ENCODE peak calls at places on chromosomes 12 and 14, in seven cellular contexts. One of them, this sample, is unnamed.

GRCh38 chr12:31813305-31813704 is 84.5 kb upstream of the AMN1 start:
- DNase-seq in mesendoderm: peak
- DNase-seq in H9: peak
- DNase-seq in neuronal stem cell: peak
- DNase-seq in IMR-90: no peak
- DNase-seq in trophoblast cell: no peak
- DNase-seq in H1: no peak
- DNase-seq in this sample: no peak

GRCh38 chr12:69509308-69509736 is 39.1 kb downstream of the FRS2 start:
- DNase-seq in mesendoderm: peak
- DNase-seq in H9: no peak
- DNase-seq in neuronal stem cell: no peak
- DNase-seq in IMR-90: peak
- DNase-seq in trophoblast cell: no peak
- DNase-seq in H1: no peak
- DNase-seq in this sample: peak

GRCh38 chr14:66104486-66104885 is 381.7 kb upstream of the CCDC196 start:
- DNase-seq in mesendoderm: peak
- DNase-seq in H9: peak
- DNase-seq in neuronal stem cell: no peak
- DNase-seq in IMR-90: no peak
- DNase-seq in trophoblast cell: no peak
- DNase-seq in H1: no peak
- DNase-seq in this sample: no peak

GRCh38 chr14:64738306-64738879 is 34.2 kb downstream of the PLEKHG3 start:
- DNase-seq in mesendoderm: no peak
- DNase-seq in H9: no peak
- DNase-seq in neuronal stem cell: no peak
- DNase-seq in IMR-90: no peak
- DNase-seq in trophoblast cell: no peak
- DNase-seq in H1: no peak
- DNase-seq in this sample: no peak

GRCh38 chr14:77903233-77903632 is 103.3 kb downstream of the ADCK1 start:
- DNase-seq in mesendoderm: no peak
- DNase-seq in H9: no peak
- DNase-seq in neuronal stem cell: no peak
- DNase-seq in IMR-90: no peak
- DNase-seq in trophoblast cell: no peak
- DNase-seq in H1: no peak
- DNase-seq in this sample: no peak

GRCh38 chr12:53463802-53464375 is 12.0 kb downstream of the PCBP2 start:
- DNase-seq in mesendoderm: no peak
- DNase-seq in H9: no peak
- DNase-seq in neuronal stem cell: no peak
- DNase-seq in IMR-90: no peak
- DNase-seq in trophoblast cell: no peak
- DNase-seq in H1: no peak
- DNase-seq in this sample: no peak

GRCh38 chr12:56993346-56993745 is 13.0 kb downstream of the ZBTB39 start:
- DNase-seq in mesendoderm: no peak
- DNase-seq in H9: peak
- DNase-seq in neuronal stem cell: no peak
- DNase-seq in IMR-90: no peak
- DNase-seq in trophoblast cell: no peak
- DNase-seq in H1: no peak
- DNase-seq in this sample: no peak

GRCh38 chr12:107200394-107200793 is 107.0 kb upstream of the CRY1 start:
- DNase-seq in mesendoderm: peak
- DNase-seq in H9: no peak
- DNase-seq in neuronal stem cell: no peak
- DNase-seq in IMR-90: peak
- DNase-seq in trophoblast cell: no peak
- DNase-seq in H1: no peak
- DNase-seq in this sample: peak

GRCh38 chr12:57620936-57621496 is 9.8 kb downstream of the ARHGEF25 start:
- DNase-seq in mesendoderm: no peak
- DNase-seq in H9: no peak
- DNase-seq in neuronal stem cell: no peak
- DNase-seq in IMR-90: no peak
- DNase-seq in trophoblast cell: no peak
- DNase-seq in H1: no peak
- DNase-seq in this sample: peak

GRCh38 chr12:73342733-73343132 is 1070.6 kb downstream of the TRHDE start:
- DNase-seq in mesendoderm: no peak
- DNase-seq in H9: no peak
- DNase-seq in neuronal stem cell: no peak
- DNase-seq in IMR-90: no peak
- DNase-seq in trophoblast cell: no peak
- DNase-seq in H1: no peak
- DNase-seq in this sample: no peak

GRCh38 chr14:22822619-22823551 is 6.8 kb upstream of the MRPL52 start:
- DNase-seq in mesendoderm: peak
- DNase-seq in H9: peak
- DNase-seq in neuronal stem cell: peak
- DNase-seq in IMR-90: peak
- DNase-seq in trophoblast cell: peak
- DNase-seq in H1: peak
- DNase-seq in this sample: peak

GRCh38 chr12:89372584-89373370 is 20.5 kb upstream of the DUSP6 start:
- DNase-seq in mesendoderm: no peak
- DNase-seq in H9: no peak
- DNase-seq in neuronal stem cell: no peak
- DNase-seq in IMR-90: no peak
- DNase-seq in trophoblast cell: peak
- DNase-seq in H1: no peak
- DNase-seq in this sample: no peak

GRCh38 chr14:47705683-47706082 is 30.3 kb upstream of the MDGA2 start:
- DNase-seq in mesendoderm: no peak
- DNase-seq in H9: no peak
- DNase-seq in neuronal stem cell: no peak
- DNase-seq in IMR-90: no peak
- DNase-seq in trophoblast cell: no peak
- DNase-seq in H1: no peak
- DNase-seq in this sample: no peak

GRCh38 chr14:94474581-94475031 is 1.4 kb downstream of the SERPINA9 start:
- DNase-seq in mesendoderm: peak
- DNase-seq in H9: peak
- DNase-seq in neuronal stem cell: no peak
- DNase-seq in IMR-90: peak
- DNase-seq in trophoblast cell: no peak
- DNase-seq in H1: peak
- DNase-seq in this sample: no peak

GRCh38 chr14:22974530-22975313 is 7.6 kb downstream of the AJUBA start:
- DNase-seq in mesendoderm: no peak
- DNase-seq in H9: no peak
- DNase-seq in neuronal stem cell: no peak
- DNase-seq in IMR-90: no peak
- DNase-seq in trophoblast cell: no peak
- DNase-seq in H1: no peak
- DNase-seq in this sample: peak

GRCh38 chr12:109621271-109621671 is 47.7 kb downstream of the MVK start:
- DNase-seq in mesendoderm: no peak
- DNase-seq in H9: no peak
- DNase-seq in neuronal stem cell: no peak
- DNase-seq in IMR-90: no peak
- DNase-seq in trophoblast cell: no peak
- DNase-seq in H1: no peak
- DNase-seq in this sample: no peak

GRCh38 chr12:15636060-15636890 is 152.9 kb downstream of the EPS8 start:
- DNase-seq in mesendoderm: peak
- DNase-seq in H9: no peak
- DNase-seq in neuronal stem cell: no peak
- DNase-seq in IMR-90: no peak
- DNase-seq in trophoblast cell: no peak
- DNase-seq in H1: no peak
- DNase-seq in this sample: no peak

GRCh38 chr12:4763549-4763948 is 43.3 kb downstream of the GALNT8 start:
- DNase-seq in mesendoderm: peak
- DNase-seq in H9: peak
- DNase-seq in neuronal stem cell: peak
- DNase-seq in IMR-90: peak
- DNase-seq in trophoblast cell: no peak
- DNase-seq in H1: peak
- DNase-seq in this sample: no peak

GRCh38 chr14:67566908-67567307 is 33.2 kb downstream of the PIGH start:
- DNase-seq in mesendoderm: peak
- DNase-seq in H9: no peak
- DNase-seq in neuronal stem cell: no peak
- DNase-seq in IMR-90: no peak
- DNase-seq in trophoblast cell: no peak
- DNase-seq in H1: no peak
- DNase-seq in this sample: no peak

GRCh38 chr12:75571204-75571603 is 59.8 kb upstream of the KRR1 start:
- DNase-seq in mesendoderm: no peak
- DNase-seq in H9: no peak
- DNase-seq in neuronal stem cell: no peak
- DNase-seq in IMR-90: no peak
- DNase-seq in trophoblast cell: no peak
- DNase-seq in H1: no peak
- DNase-seq in this sample: no peak

GRCh38 chr14:94571950-94572349 is 9.3 kb upstream of the SERPINA5 start:
- DNase-seq in mesendoderm: no peak
- DNase-seq in H9: no peak
- DNase-seq in neuronal stem cell: no peak
- DNase-seq in IMR-90: peak
- DNase-seq in trophoblast cell: no peak
- DNase-seq in H1: no peak
- DNase-seq in this sample: no peak

GRCh38 chr12:75854681-75855309 is 176.8 kb downstream of the PHLDA1 start:
- DNase-seq in mesendoderm: no peak
- DNase-seq in H9: no peak
- DNase-seq in neuronal stem cell: no peak
- DNase-seq in IMR-90: peak
- DNase-seq in trophoblast cell: peak
- DNase-seq in H1: no peak
- DNase-seq in this sample: no peak

GRCh38 chr12:90978117-90978770 is 23.3 kb upstream of the CCER1 start:
- DNase-seq in mesendoderm: peak
- DNase-seq in H9: no peak
- DNase-seq in neuronal stem cell: peak
- DNase-seq in IMR-90: peak
- DNase-seq in trophoblast cell: peak
- DNase-seq in H1: no peak
- DNase-seq in this sample: peak

GRCh38 chr12:105031061-105031807 is 45.1 kb downstream of the NOPCHAP1 start:
- DNase-seq in mesendoderm: no peak
- DNase-seq in H9: no peak
- DNase-seq in neuronal stem cell: no peak
- DNase-seq in IMR-90: no peak
- DNase-seq in trophoblast cell: no peak
- DNase-seq in H1: no peak
- DNase-seq in this sample: no peak

GRCh38 chr14:49615776-49616175 is 4.7 kb downstream of the RPL36AL start:
- DNase-seq in mesendoderm: no peak
- DNase-seq in H9: no peak
- DNase-seq in neuronal stem cell: no peak
- DNase-seq in IMR-90: no peak
- DNase-seq in trophoblast cell: peak
- DNase-seq in H1: no peak
- DNase-seq in this sample: no peak

GRCh38 chr12:12449533-12450025 is 92.7 kb downstream of the BORCS5 start:
- DNase-seq in mesendoderm: no peak
- DNase-seq in H9: no peak
- DNase-seq in neuronal stem cell: no peak
- DNase-seq in IMR-90: peak
- DNase-seq in trophoblast cell: peak
- DNase-seq in H1: no peak
- DNase-seq in this sample: peak

GRCh38 chr12:41795066-41795465 is 349.6 kb downstream of the GXYLT1 start:
- DNase-seq in mesendoderm: no peak
- DNase-seq in H9: no peak
- DNase-seq in neuronal stem cell: no peak
- DNase-seq in IMR-90: peak
- DNase-seq in trophoblast cell: no peak
- DNase-seq in H1: no peak
- DNase-seq in this sample: no peak

GRCh38 chr12:3496964-3497363 is 6.0 kb downstream of the PRMT8 start:
- DNase-seq in mesendoderm: peak
- DNase-seq in H9: peak
- DNase-seq in neuronal stem cell: no peak
- DNase-seq in IMR-90: no peak
- DNase-seq in trophoblast cell: peak
- DNase-seq in H1: no peak
- DNase-seq in this sample: no peak

GRCh38 chr12:32920506-32921085 is 24.0 kb upstream of the PKP2 start:
- DNase-seq in mesendoderm: peak
- DNase-seq in H9: no peak
- DNase-seq in neuronal stem cell: no peak
- DNase-seq in IMR-90: no peak
- DNase-seq in trophoblast cell: no peak
- DNase-seq in H1: no peak
- DNase-seq in this sample: no peak

GRCh38 chr12:38477341-38478090 is 160.9 kb downstream of the ALG10B start:
- DNase-seq in mesendoderm: peak
- DNase-seq in H9: no peak
- DNase-seq in neuronal stem cell: no peak
- DNase-seq in IMR-90: no peak
- DNase-seq in trophoblast cell: no peak
- DNase-seq in H1: no peak
- DNase-seq in this sample: no peak

GRCh38 chr14:96130854-96131253 is 73.8 kb upstream of the BDKRB2 start:
- DNase-seq in mesendoderm: peak
- DNase-seq in H9: no peak
- DNase-seq in neuronal stem cell: no peak
- DNase-seq in IMR-90: peak
- DNase-seq in trophoblast cell: peak
- DNase-seq in H1: no peak
- DNase-seq in this sample: peak
- H3K23ac ChIP-seq in mesendoderm: no peak
- H3K23ac ChIP-seq in H9: no peak
- H3K23ac ChIP-seq in neuronal stem cell: no peak
- H3K23ac ChIP-seq in IMR-90: no peak
- H3K23ac ChIP-seq in trophoblast cell: no peak
- H3K23ac ChIP-seq in H1: no peak
- H3K23ac ChIP-seq in this sample: no peak

GRCh38 chr12:112017041-112017440 is 3.8 kb downstream of the ERP29 start:
- DNase-seq in mesendoderm: no peak
- DNase-seq in H9: no peak
- DNase-seq in neuronal stem cell: no peak
- DNase-seq in IMR-90: no peak
- DNase-seq in trophoblast cell: peak
- DNase-seq in H1: no peak
- DNase-seq in this sample: no peak
- H3K4ac ChIP-seq in mesendoderm: no peak
- H3K4ac ChIP-seq in H9: no peak
- H3K4ac ChIP-seq in neuronal stem cell: no peak
- H3K4ac ChIP-seq in IMR-90: no peak
- H3K4ac ChIP-seq in trophoblast cell: peak
- H3K4ac ChIP-seq in H1: no peak
- H3K4ac ChIP-seq in this sample: no peak

GRCh38 chr12:100706029-100706428 is 88.5 kb upstream of the ANO4 start:
- DNase-seq in mesendoderm: no peak
- DNase-seq in H9: no peak
- DNase-seq in neuronal stem cell: no peak
- DNase-seq in IMR-90: peak
- DNase-seq in trophoblast cell: peak
- DNase-seq in H1: no peak
- DNase-seq in this sample: peak
- H3K23ac ChIP-seq in mesendoderm: no peak
- H3K23ac ChIP-seq in H9: no peak
- H3K23ac ChIP-seq in neuronal stem cell: no peak
- H3K23ac ChIP-seq in IMR-90: no peak
- H3K23ac ChIP-seq in trophoblast cell: no peak
- H3K23ac ChIP-seq in H1: no peak
- H3K23ac ChIP-seq in this sample: no peak

GRCh38 chr12:1289371-1290155 is 298.5 kb downstream of the ERC1 start:
- DNase-seq in mesendoderm: no peak
- DNase-seq in H9: no peak
- DNase-seq in neuronal stem cell: no peak
- DNase-seq in IMR-90: no peak
- DNase-seq in trophoblast cell: no peak
- DNase-seq in H1: no peak
- DNase-seq in this sample: no peak
- H3K4ac ChIP-seq in mesendoderm: no peak
- H3K4ac ChIP-seq in H9: no peak
- H3K4ac ChIP-seq in neuronal stem cell: no peak
- H3K4ac ChIP-seq in IMR-90: no peak
- H3K4ac ChIP-seq in trophoblast cell: no peak
- H3K4ac ChIP-seq in H1: no peak
- H3K4ac ChIP-seq in this sample: no peak

This sample was measured in mesenchymal stem cell.